ENCODE peak calls at places on chromosome 17, in seven cellular contexts. G, C, J, A, E, K and L are unnamed samples.

GRCh38 chr17:56641894-56642293 is 48.4 kb downstream of the NOG start:
- DNase-seq in K (no peak), J (no peak), E (no peak), G (no peak), A (no peak), C (no peak), L (no peak)

GRCh38 chr17:61981323-61981722 is 53.5 kb upstream of the INTS2 start:
- DNase-seq in J (no peak), K (no peak), A (no peak), E (peak), C (no peak), G (no peak), L (no peak)

GRCh38 chr17:5591966-5592365 is 7.7 kb upstream of the NLRP1 start:
- DNase-seq in G (no peak), K (no peak), E (no peak), J (no peak), C (no peak), A (no peak), L (no peak)

GRCh38 chr17:77946900-77947643 is 11.4 kb upstream of the TNRC6C start:
- DNase-seq in G (no peak), C (no peak), E (no peak), A (no peak), K (no peak), J (no peak), L (no peak)

GRCh38 chr17:66605561-66605960 is 229.4 kb upstream of the CACNG5 start:
- DNase-seq in J (no peak), G (no peak), E (peak), K (no peak), C (no peak), A (peak), L (no peak)

GRCh38 chr17:50114849-50115357 is 15.1 kb downstream of the SAMD14 start:
- DNase-seq in J (peak), A (peak), E (peak), C (peak), G (no peak), K (peak), L (no peak)

GRCh38 chr17:29129731-29130130 is 50.5 kb downstream of the MYO18A start:
- DNase-seq in K (no peak), G (no peak), E (no peak), C (no peak), J (no peak), A (no peak), L (no peak)

GRCh38 chr17:34178047-34178446 is 77.0 kb upstream of the CCL2 start:
- DNase-seq in G (no peak), J (no peak), K (no peak), A (no peak), C (no peak), E (peak), L (no peak)

GRCh38 chr17:81865733-81866439 is 5.3 kb downstream of the ARHGDIA start:
- DNase-seq in G (no peak), E (peak), C (no peak), A (peak), K (peak), J (peak), L (no peak)

GRCh38 chr17:31310877-31311276 is 3.0 kb downstream of the EVI2B start:
- DNase-seq in J (no peak), E (no peak), A (no peak), G (no peak), K (no peak), C (no peak), L (no peak)

GRCh38 chr17:76135810-76136188 is 5.2 kb downstream of the FOXJ1 start:
- DNase-seq in A (no peak), K (no peak), G (no peak), E (no peak), C (no peak), J (no peak), L (no peak)

GRCh38 chr17:35214631-35215273 is 20.6 kb upstream of the SLC35G3 start:
- DNase-seq in G (no peak), E (no peak), A (no peak), J (no peak), C (no peak), K (no peak), L (no peak)

GRCh38 chr17:37489197-37490001 is at the start of gene DUSP14:
- DNase-seq in K (peak), G (peak), A (peak), C (peak), J (peak), E (peak), L (no peak)

GRCh38 chr17:27889711-27890251 is 3.4 kb downstream of the LYRM9 start:
- DNase-seq in K (no peak), G (no peak), J (no peak), C (no peak), E (no peak), A (no peak), L (no peak)

GRCh38 chr17:76723812-76724211 is 2.6 kb downstream of the JMJD6 start:
- DNase-seq in G (no peak), E (no peak), J (no peak), A (no peak), C (no peak), K (no peak), L (no peak)

GRCh38 chr17:36792849-36793248 is 144.4 kb upstream of the LHX1 start:
- DNase-seq in C (no peak), J (no peak), A (no peak), G (no peak), K (no peak), E (no peak), L (no peak)

GRCh38 chr17:21218101-21218500 is 4.1 kb upstream of the TMEM11 start:
- DNase-seq in A (no peak), C (no peak), E (peak), G (no peak), J (no peak), K (no peak), L (no peak)

GRCh38 chr17:28425206-28425605 is 19.2 kb upstream of the SLC46A1 start:
- DNase-seq in K (no peak), J (no peak), C (no peak), E (no peak), A (no peak), G (no peak), L (no peak)

GRCh38 chr17:72525225-72525988 is 404.6 kb downstream of the SOX9 start:
- DNase-seq in G (no peak), A (no peak), E (no peak), K (no peak), J (no peak), C (no peak), L (no peak)